ENCODE peak calls at places on chromosomes 3 and 15, in five cellular contexts. O is mesenchymal stem cell, H is neuronal stem cell, X is H9, Q is IMR-90. F is an unnamed sample.

GRCh38 chr3:188788621-188789081 is 383.1 kb upstream of the TPRG1 start:
- DNase-seq in O (peak), H (no peak), X (no peak), Q (peak), F (peak)

GRCh38 chr3:12553921-12554391 is 2.9 kb upstream of the MKRN2 start:
- DNase-seq in O (peak), H (no peak), X (peak), Q (no peak), F (no peak)

GRCh38 chr3:37197810-37198371 is 23.5 kb upstream of the LRRFIP2 start:
- DNase-seq in O (peak), H (no peak), X (no peak), Q (peak), F (peak)

GRCh38 chr3:62888180-62888579 is 13.0 kb upstream of the CADPS start:
- DNase-seq in O (no peak), H (no peak), X (peak), Q (no peak), F (peak)

GRCh38 chr3:53091011-53091410 is 39.2 kb downstream of the RFT1 start:
- DNase-seq in O (no peak), H (no peak), X (no peak), Q (no peak), F (no peak)

GRCh38 chr15:63503739-63504246 is 600 bp upstream of the USP3 start:
- DNase-seq in O (peak), H (no peak), X (peak), Q (peak), F (peak)

GRCh38 chr3:138898301-138898700 is 48.6 kb downstream of the FOXL2 start:
- DNase-seq in O (no peak), H (no peak), X (no peak), Q (peak), F (no peak)

GRCh38 chr15:64507293-64507802 is 47.0 kb downstream of the ZNF609 start:
- DNase-seq in O (peak), H (no peak), X (no peak), Q (peak), F (no peak)

GRCh38 chr3:9669720-9670432 is 20.6 kb downstream of the MTMR14 start:
- DNase-seq in O (no peak), H (no peak), X (no peak), Q (no peak), F (no peak)

GRCh38 chr3:72517325-72517724 is 330.9 kb downstream of the SHQ1 start:
- DNase-seq in O (no peak), H (no peak), X (no peak), Q (no peak), F (no peak)

GRCh38 chr3:121855555-121855954 is 20.5 kb downstream of the EAF2 start:
- DNase-seq in O (no peak), H (no peak), X (no peak), Q (no peak), F (peak)

GRCh38 chr3:84820906-84821305 is 137.9 kb upstream of the CADM2 start:
- DNase-seq in O (no peak), H (no peak), X (no peak), Q (no peak), F (no peak)

GRCh38 chr3:112767177-112767576 is 79.5 kb downstream of the CD200R1L start:
- DNase-seq in O (peak), H (no peak), X (no peak), Q (no peak), F (no peak)

GRCh38 chr3:39154323-39155021 is 1.1 kb upstream of the CSRNP1 start:
- DNase-seq in O (peak), H (peak), X (peak), Q (no peak), F (peak)

GRCh38 chr3:32815812-32816438 is 1.9 kb upstream of the TRIM71 start:
- DNase-seq in O (no peak), H (no peak), X (no peak), Q (no peak), F (peak)

GRCh38 chr3:71497367-71497925 is 86.1 kb downstream of the FOXP1 start:
- DNase-seq in O (no peak), H (no peak), X (peak), Q (no peak), F (peak)

GRCh38 chr3:138914870-138915502 is 32.0 kb downstream of the FOXL2 start:
- DNase-seq in O (peak), H (no peak), X (no peak), Q (peak), F (peak)

DNA sequence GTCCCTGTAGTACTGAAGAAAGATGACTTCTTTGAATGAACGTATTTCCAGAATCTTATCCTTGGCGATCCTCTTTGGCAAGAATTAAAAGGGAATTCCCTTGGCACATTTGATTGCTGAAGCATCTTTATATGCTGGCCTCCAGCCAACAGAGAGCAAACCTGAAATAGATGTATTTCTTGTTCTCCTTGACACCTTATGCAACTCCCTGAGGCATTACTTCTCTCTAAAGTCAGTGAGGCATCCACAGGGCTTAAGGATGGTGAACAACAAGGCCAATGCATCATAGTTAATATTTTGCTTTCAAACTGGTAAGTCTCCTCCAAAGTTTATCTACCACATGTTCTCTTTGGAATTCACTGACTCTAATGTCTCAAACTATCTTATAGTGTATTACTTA is 450.9 kb upstream of the THRB start:
- DNase-seq in O (no peak), H (no peak), X (no peak), Q (no peak), F (no peak)
- H2BK120ac ChIP-seq in O (no peak), H (no peak), X (no peak), Q (no peak), F (no peak)

DNA sequence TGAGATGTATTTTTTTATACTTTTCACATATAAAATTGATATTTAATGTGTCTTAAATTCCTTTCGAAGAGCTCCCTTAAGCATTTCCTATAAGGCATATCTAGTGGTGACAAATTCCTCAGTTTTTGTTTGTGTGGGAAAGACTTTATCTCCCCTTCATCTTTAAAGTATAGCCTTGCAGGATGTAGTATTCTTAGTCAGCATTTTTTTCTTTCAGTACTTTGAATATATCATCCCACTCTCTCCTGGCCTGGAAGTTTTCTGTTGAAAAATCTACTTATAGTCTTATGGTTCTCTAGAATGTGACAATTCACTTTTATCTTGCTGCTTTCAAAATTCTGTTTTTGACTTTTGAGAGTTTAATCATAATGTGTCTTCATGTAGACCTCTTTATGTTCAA is 95.2 kb downstream of the EDEM1 start:
- DNase-seq in O (no peak), H (no peak), X (no peak), Q (no peak), F (no peak)
- H2BK120ac ChIP-seq in O (no peak), H (no peak), X (no peak), Q (no peak), F (no peak)

GRCh38 chr3:157129782-157130137 is 30.2 kb downstream of the CCNL1 start:
- DNase-seq in O (no peak), H (peak), X (no peak), Q (no peak), F (peak)
- H2BK120ac ChIP-seq in O (no peak), H (peak), X (no peak), Q (peak), F (peak)

GRCh38 chr3:5122030-5122740 is at the start of gene ARL8B:
- DNase-seq in O (peak), H (peak), X (peak), Q (peak), F (peak)

GRCh38 chr3:5126586-5126985 is 4.5 kb downstream of the ARL8B start:
- DNase-seq in O (peak), H (no peak), X (no peak), Q (peak), F (no peak)

GRCh38 chr3:5120446-5120845 is 1.6 kb upstream of the ARL8B start:
- DNase-seq in O (no peak), H (no peak), X (no peak), Q (no peak), F (no peak)

GRCh38 chr3:5123937-5124336 is 1.8 kb downstream of the ARL8B start:
- DNase-seq in O (no peak), H (no peak), X (no peak), Q (no peak), F (no peak)

DNA sequence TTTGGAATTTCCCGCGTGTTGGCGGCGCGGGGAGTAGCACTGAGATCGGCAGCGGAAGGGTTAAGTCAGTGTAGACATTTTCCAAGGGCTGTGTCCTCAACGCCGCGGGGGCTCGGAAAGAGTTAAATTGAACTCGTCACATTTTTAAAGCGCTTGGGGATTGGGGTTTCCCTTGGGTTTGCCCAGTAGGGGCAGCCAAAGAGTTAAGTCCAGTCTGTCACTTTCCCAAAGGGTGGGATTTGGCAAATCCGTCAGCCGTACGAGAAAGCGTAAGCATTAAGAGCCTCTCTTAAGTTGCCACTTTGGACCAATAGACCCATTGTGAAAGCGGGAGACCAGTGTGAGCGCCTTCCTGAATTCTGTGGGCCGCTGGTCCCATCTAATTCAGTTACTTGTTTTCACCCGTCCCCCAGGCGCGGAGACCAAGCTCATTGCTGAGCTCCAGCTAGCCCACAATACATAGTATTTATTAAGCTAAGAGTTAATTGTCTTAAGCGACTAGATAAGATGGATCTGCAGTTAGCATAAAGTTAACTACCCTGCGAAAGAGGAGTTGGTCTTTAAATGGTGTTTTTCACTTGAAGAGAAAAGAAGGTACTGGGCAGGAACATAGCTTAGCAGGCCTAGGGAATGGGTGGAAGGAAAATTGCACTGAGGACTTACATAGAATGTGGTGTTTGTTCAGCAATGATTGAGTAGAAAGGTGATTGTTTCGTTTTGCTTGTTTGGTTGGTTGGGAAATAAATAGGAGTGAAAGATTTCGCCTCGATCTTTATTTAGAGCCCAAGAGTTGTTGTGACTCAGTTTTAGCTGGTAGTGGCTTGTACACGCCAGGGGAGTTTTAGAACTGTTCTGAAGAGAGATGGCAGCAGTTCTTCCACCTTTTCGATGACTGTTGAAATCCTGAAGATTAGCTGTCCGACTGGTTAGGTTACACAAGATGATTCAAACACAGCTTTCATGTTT is 932 bp downstream of the ARL8B start:
- DNase-seq in O (peak), H (peak), X (peak), Q (peak), F (peak)
- H2BK120ac ChIP-seq in O (peak), H (no peak), X (no peak), Q (no peak), F (no peak)

DNA sequence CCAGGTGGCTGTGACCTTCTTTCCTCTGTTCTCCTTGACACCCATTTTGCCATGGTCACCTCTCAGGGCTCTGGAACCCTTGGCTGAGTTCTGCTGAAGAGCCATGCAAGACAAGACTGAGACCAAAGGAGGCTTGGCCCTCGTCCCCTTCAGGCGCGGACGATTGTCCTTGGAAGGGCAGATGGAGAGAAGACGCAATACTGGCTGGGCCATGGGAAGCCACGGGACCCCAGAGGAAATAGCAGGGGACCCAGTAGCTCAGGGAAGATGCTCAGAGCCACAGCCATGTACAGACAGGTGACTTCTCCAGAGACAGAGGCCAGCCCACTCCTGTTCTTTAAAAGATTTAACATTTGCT is 125.6 kb downstream of the SMAD6 start:
- DNase-seq in O (no peak), H (no peak), X (no peak), Q (no peak), F (no peak)
- H2BK120ac ChIP-seq in O (no peak), H (no peak), X (no peak), Q (no peak), F (no peak)

GRCh38 chr3:142863965-142864924 is 24.6 kb downstream of the PCOLCE2 start:
- DNase-seq in O (no peak), H (no peak), X (no peak), Q (no peak), F (no peak)
- H2BK120ac ChIP-seq in O (no peak), H (no peak), X (peak), Q (no peak), F (no peak)

GRCh38 chr3:181382656-181383055 is 329.1 kb upstream of the SOX2 start:
- DNase-seq in O (no peak), H (no peak), X (no peak), Q (no peak), F (no peak)
- H2BK120ac ChIP-seq in O (no peak), H (no peak), X (no peak), Q (no peak), F (no peak)

DNA sequence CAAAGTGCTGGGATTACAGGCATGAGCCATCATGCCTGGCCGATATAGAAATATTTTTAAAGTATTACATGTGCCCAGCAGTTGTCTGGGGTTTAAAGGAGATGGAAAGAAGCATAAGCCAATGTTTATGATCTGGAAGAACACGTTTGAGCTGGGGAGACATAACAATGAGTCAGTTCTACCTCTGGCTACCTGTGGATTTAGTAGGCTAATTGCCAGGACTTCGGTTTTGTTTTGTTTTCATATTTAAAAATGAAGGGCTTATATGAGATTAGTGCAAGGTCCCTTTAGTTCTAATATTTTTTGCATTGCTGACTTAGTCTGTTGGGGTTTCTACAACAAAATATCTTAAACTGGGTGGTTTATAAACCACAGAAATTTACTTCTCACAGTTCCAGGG is 22.9 kb upstream of the TNFSF10 start:
- DNase-seq in O (no peak), H (no peak), X (no peak), Q (no peak), F (no peak)
- H2BK120ac ChIP-seq in O (no peak), H (no peak), X (no peak), Q (no peak), F (no peak)

DNA sequence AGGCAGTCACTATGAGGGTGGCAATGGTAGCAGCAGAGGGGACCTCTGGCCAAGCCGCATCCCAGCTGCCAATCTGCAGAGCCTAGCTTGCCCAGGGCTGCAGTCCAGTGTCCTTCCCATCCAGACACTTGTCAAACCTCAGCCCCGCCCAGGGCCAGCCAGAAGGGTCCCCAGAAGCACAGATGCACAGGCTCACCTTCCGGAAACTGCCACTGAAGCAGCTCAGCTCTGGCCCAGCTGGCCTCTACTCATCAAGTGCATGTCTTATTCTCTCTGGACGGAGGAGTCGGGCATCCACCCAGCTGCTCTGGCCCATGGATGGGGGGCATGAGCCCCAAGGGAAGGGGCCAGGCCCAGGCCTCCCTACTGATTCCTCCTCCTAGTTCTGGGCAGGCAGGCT is 69.2 kb downstream of the DNAJB8 start:
- DNase-seq in O (no peak), H (no peak), X (no peak), Q (no peak), F (no peak)
- H2BK120ac ChIP-seq in O (no peak), H (no peak), X (no peak), Q (no peak), F (no peak)

F was measured in mesendoderm.